ENCODE peak calls at places on chromosomes 16 and 17, in seven cellular contexts. K, J, W, E, G, L and M are unnamed samples.
A peak's percentile ranks its signal among the peaks of the same experiment; 100 is the strongest.

GRCh38 chr16:8795096-8795495 is 2.3 kb downstream of the TMEM186 start:
- DNase-seq in K (no peak), J (no peak), W (no peak), E (no peak), G (no peak), L (no peak), M (no peak)

GRCh38 chr16:56931253-56931768 is 631 bp upstream of the HERPUD1 start:
- DNase-seq in K (no peak), J (no peak), W (no peak), E (peak; percentile 67), G (peak; percentile 59), L (peak; percentile 22), M (no peak)

GRCh38 chr17:43360376-43360738 is 38.4 kb upstream of the ARL4D start:
- DNase-seq in K (no peak), J (no peak), W (no peak), E (peak; percentile 82), G (peak; percentile 41), L (peak; percentile 66), M (no peak)

GRCh38 chr17:65254166-65254565 is 117.0 kb downstream of the RGS9 start:
- DNase-seq in K (no peak), J (no peak), W (no peak), E (no peak), G (no peak), L (no peak), M (no peak)

GRCh38 chr16:88754912-88755744 is 29.9 kb downstream of the PIEZO1 start:
- DNase-seq in K (no peak), J (no peak), W (no peak), E (no peak), G (peak; percentile 42), L (no peak), M (no peak)

GRCh38 chr17:71329310-71330098 is 791.3 kb upstream of the SOX9 start:
- DNase-seq in K (no peak), J (no peak), W (no peak), E (no peak), G (no peak), L (no peak), M (no peak)

GRCh38 chr16:49961087-49961486 is 63.9 kb upstream of the CNEP1R1 start:
- DNase-seq in K (no peak), J (no peak), W (no peak), E (no peak), G (peak; percentile 33), L (no peak), M (no peak)

GRCh38 chr16:89103156-89103555 is 9.5 kb downstream of the ACSF3 start:
- DNase-seq in K (no peak), J (no peak), W (no peak), E (no peak), G (no peak), L (no peak), M (no peak)

GRCh38 chr16:31108794-31109558 is 790 bp downstream of the BCKDK start:
- DNase-seq in K (no peak), J (no peak), W (no peak), E (no peak), G (no peak), L (no peak), M (no peak)

GRCh38 chr16:51359141-51359960 is 208.3 kb upstream of the SALL1 start:
- DNase-seq in K (no peak), J (no peak), W (peak; percentile 49), E (peak; percentile 60), G (no peak), L (peak; percentile 17), M (no peak)

GRCh38 chr17:21711182-21711581 is 18.9 kb downstream of the KCNJ18 start:
- DNase-seq in K (no peak), J (no peak), W (no peak), E (no peak), G (no peak), L (no peak), M (no peak)

GRCh38 chr16:22424161-22424937 is 49.9 kb upstream of the CDR2 start:
- DNase-seq in K (peak; percentile 25), J (no peak), W (peak; percentile 20), E (peak; percentile 68), G (peak; percentile 31), L (no peak), M (no peak)

GRCh38 chr16:57750796-57751538 is 15.4 kb downstream of the KATNB1 start:
- DNase-seq in K (no peak), J (no peak), W (no peak), E (no peak), G (no peak), L (no peak), M (no peak)

GRCh38 chr17:57487552-57487951 is 231.2 kb downstream of the MSI2 start:
- DNase-seq in K (no peak), J (no peak), W (no peak), E (no peak), G (no peak), L (no peak), M (no peak)

GRCh38 chr17:39920218-39921210 is 2.1 kb upstream of the GSDMB start:
- DNase-seq in K (no peak), J (peak; percentile 67), W (no peak), E (no peak), G (no peak), L (no peak), M (no peak)

GRCh38 chr17:28897769-28898259 is 281 bp upstream of the FLOT2 start:
- DNase-seq in K (no peak), J (no peak), W (no peak), E (no peak), G (no peak), L (peak; percentile 36), M (no peak)

GRCh38 chr17:28898261-28898955 is 875 bp upstream of the FLOT2 start:
- DNase-seq in K (no peak), J (no peak), W (no peak), E (no peak), G (no peak), L (no peak), M (no peak)

GRCh38 chr17:28896491-28896883 is 1.0 kb downstream of the FLOT2 start:
- DNase-seq in K (no peak), J (no peak), W (no peak), E (no peak), G (no peak), L (no peak), M (no peak)

GRCh38 chr17:28895794-28896447 is 1.6 kb downstream of the FLOT2 start:
- DNase-seq in K (no peak), J (no peak), W (no peak), E (no peak), G (no peak), L (no peak), M (no peak)

GRCh38 chr17:28896884-28897768 is at the start of gene FLOT2:
- DNase-seq in K (peak; percentile 19), J (peak; percentile 86), W (peak; percentile 54), E (peak; percentile 84), G (peak; percentile 91), L (peak; percentile 47), M (peak; percentile 65)
- TF ChIP-seq CTCF in K (peak; percentile 27), J (no peak), W (no peak), E (peak; percentile 46), G (no peak), L (peak; percentile 51), M (peak; percentile 52)

DNA sequence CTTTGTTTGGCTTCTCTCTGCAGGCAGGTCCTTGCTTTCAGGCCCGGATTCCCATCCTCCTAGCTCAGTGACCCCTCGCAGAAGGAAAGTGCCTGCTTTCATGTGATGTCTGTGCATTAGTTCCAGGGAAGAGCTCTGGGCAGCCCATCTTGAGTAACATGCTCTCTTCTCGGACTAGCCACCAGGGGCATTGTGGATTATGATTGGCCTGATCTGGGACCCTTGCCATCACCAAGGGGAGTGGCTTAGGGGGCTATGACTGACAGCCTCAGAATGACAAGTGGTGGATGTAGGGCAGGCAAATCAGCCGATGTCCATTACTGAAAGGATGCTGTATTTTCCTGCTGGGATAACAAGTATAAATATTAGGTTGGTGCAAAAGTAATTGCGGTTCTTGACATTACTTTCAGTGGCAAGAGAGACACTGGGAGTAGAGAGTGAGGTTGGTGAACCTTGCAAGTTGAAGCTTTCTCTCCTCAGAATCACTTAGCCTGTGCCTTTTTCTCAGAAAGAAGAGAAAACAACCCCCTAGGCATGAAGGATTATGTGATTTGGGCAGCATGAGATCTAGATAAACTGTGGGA is 71.5 kb upstream of the MPHOSPH6 start:
- DNase-seq in K (no peak), J (no peak), W (no peak), E (no peak), G (no peak), L (no peak), M (no peak)
- TF ChIP-seq CTCF in K (no peak), J (no peak), W (no peak), E (no peak), G (no peak), L (no peak), M (no peak)

DNA sequence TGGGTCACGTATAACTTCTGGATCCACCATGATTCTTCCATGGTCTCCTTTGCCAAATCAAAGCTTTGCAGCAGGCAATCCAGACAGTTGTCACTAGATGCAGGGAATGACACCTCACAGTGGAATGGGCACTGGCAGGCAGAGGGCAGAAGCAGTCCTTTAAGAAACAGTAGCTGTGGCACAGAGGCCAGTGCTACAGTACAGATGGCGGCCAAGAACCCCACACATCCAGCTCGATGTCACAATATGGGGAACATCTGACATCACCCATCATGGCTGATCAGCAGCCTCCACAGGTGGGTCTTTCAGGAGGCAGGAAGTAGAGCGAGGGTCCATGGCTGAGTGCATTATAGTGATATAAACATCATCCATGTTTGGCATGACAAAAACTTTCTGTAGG is 18.8 kb upstream of the ERN1 start:
- DNase-seq in K (no peak), J (no peak), W (no peak), E (peak; percentile 59), G (no peak), L (peak; percentile 45), M (no peak)
- TF ChIP-seq CTCF in K (no peak), J (no peak), W (no peak), E (peak; percentile 61), G (no peak), L (peak; percentile 53), M (no peak)

GRCh38 chr16:67277999-67278772 is 1.1 kb upstream of the PLEKHG4 start:
- DNase-seq in K (no peak), J (no peak), W (no peak), E (no peak), G (no peak), L (no peak), M (no peak)
- TF ChIP-seq CTCF in K (no peak), J (no peak), W (no peak), E (no peak), G (no peak), L (no peak), M (no peak)